ENCODE peak calls at places on chromosome 4, in ten cellular contexts. One of them, this sample, is unnamed.

GRCh38 chr4:6892190-6892908 is 17.3 kb upstream of the TBC1D14 start:
- DNase-seq in fibroblast of pulmonary artery: peak
- DNase-seq in epithelial cell of esophagus: peak
- DNase-seq in HEK293T: no peak
- DNase-seq in omental fat pad: no peak
- DNase-seq in T follicular helper cell: no peak
- DNase-seq in GM12891: no peak
- DNase-seq in colonic mucosa: peak
- DNase-seq in heart right ventricle: peak
- DNase-seq in CD8-positive, alpha-beta T cell: no peak
- DNase-seq in this sample: peak

GRCh38 chr4:177339794-177340374 is 30.2 kb downstream of the NEIL3 start:
- DNase-seq in fibroblast of pulmonary artery: peak
- DNase-seq in T follicular helper cell: no peak
- DNase-seq in CD8-positive, alpha-beta T cell: no peak
- DNase-seq in colonic mucosa: no peak
- DNase-seq in GM12891: no peak
- DNase-seq in heart right ventricle: no peak
- DNase-seq in omental fat pad: no peak
- DNase-seq in epithelial cell of esophagus: peak
- DNase-seq in HEK293T: peak
- DNase-seq in this sample: no peak

GRCh38 chr4:137651128-137651527 is 118.8 kb upstream of the PCDH18 start:
- DNase-seq in CD8-positive, alpha-beta T cell: no peak
- DNase-seq in HEK293T: no peak
- DNase-seq in colonic mucosa: no peak
- DNase-seq in heart right ventricle: no peak
- DNase-seq in T follicular helper cell: no peak
- DNase-seq in GM12891: no peak
- DNase-seq in epithelial cell of esophagus: no peak
- DNase-seq in omental fat pad: no peak
- DNase-seq in fibroblast of pulmonary artery: peak
- DNase-seq in this sample: no peak

GRCh38 chr4:38180456-38180855 is 220.3 kb downstream of the PTTG2 start:
- DNase-seq in T follicular helper cell: no peak
- DNase-seq in fibroblast of pulmonary artery: no peak
- DNase-seq in colonic mucosa: no peak
- DNase-seq in omental fat pad: no peak
- DNase-seq in epithelial cell of esophagus: peak
- DNase-seq in heart right ventricle: no peak
- DNase-seq in GM12891: no peak
- DNase-seq in CD8-positive, alpha-beta T cell: no peak
- DNase-seq in HEK293T: no peak
- DNase-seq in this sample: no peak

GRCh38 chr4:152644130-152644529 is 35.7 kb downstream of the TMEM154 start:
- DNase-seq in T follicular helper cell: no peak
- DNase-seq in GM12891: no peak
- DNase-seq in colonic mucosa: no peak
- DNase-seq in omental fat pad: no peak
- DNase-seq in fibroblast of pulmonary artery: no peak
- DNase-seq in HEK293T: no peak
- DNase-seq in epithelial cell of esophagus: no peak
- DNase-seq in CD8-positive, alpha-beta T cell: no peak
- DNase-seq in heart right ventricle: no peak
- DNase-seq in this sample: no peak

GRCh38 chr4:125049711-125050110 is 265.0 kb upstream of the FAT4 start:
- DNase-seq in CD8-positive, alpha-beta T cell: no peak
- DNase-seq in T follicular helper cell: no peak
- DNase-seq in heart right ventricle: no peak
- DNase-seq in epithelial cell of esophagus: peak
- DNase-seq in omental fat pad: no peak
- DNase-seq in colonic mucosa: no peak
- DNase-seq in fibroblast of pulmonary artery: peak
- DNase-seq in GM12891: no peak
- DNase-seq in HEK293T: no peak
- DNase-seq in this sample: no peak

GRCh38 chr4:185002784-185003183 is 15.5 kb upstream of the HELT start:
- DNase-seq in fibroblast of pulmonary artery: no peak
- DNase-seq in GM12891: no peak
- DNase-seq in omental fat pad: no peak
- DNase-seq in HEK293T: no peak
- DNase-seq in CD8-positive, alpha-beta T cell: no peak
- DNase-seq in colonic mucosa: no peak
- DNase-seq in T follicular helper cell: no peak
- DNase-seq in heart right ventricle: no peak
- DNase-seq in epithelial cell of esophagus: no peak
- DNase-seq in this sample: no peak

GRCh38 chr4:98162696-98163095 is 19.4 kb upstream of the STPG2 start:
- DNase-seq in GM12891: no peak
- DNase-seq in omental fat pad: no peak
- DNase-seq in fibroblast of pulmonary artery: no peak
- DNase-seq in T follicular helper cell: no peak
- DNase-seq in HEK293T: no peak
- DNase-seq in colonic mucosa: no peak
- DNase-seq in heart right ventricle: no peak
- DNase-seq in CD8-positive, alpha-beta T cell: no peak
- DNase-seq in epithelial cell of esophagus: no peak
- DNase-seq in this sample: no peak

GRCh38 chr4:95050980-95051688 is 293.4 kb downstream of the BMPR1B start:
- DNase-seq in T follicular helper cell: no peak
- DNase-seq in CD8-positive, alpha-beta T cell: no peak
- DNase-seq in GM12891: no peak
- DNase-seq in HEK293T: peak
- DNase-seq in omental fat pad: no peak
- DNase-seq in fibroblast of pulmonary artery: no peak
- DNase-seq in colonic mucosa: no peak
- DNase-seq in heart right ventricle: no peak
- DNase-seq in epithelial cell of esophagus: peak
- DNase-seq in this sample: no peak

GRCh38 chr4:180810581-180810980 is 1432.6 kb upstream of the TENM3 start:
- DNase-seq in heart right ventricle: no peak
- DNase-seq in T follicular helper cell: no peak
- DNase-seq in GM12891: no peak
- DNase-seq in epithelial cell of esophagus: no peak
- DNase-seq in omental fat pad: no peak
- DNase-seq in CD8-positive, alpha-beta T cell: no peak
- DNase-seq in fibroblast of pulmonary artery: no peak
- DNase-seq in colonic mucosa: no peak
- DNase-seq in HEK293T: no peak
- DNase-seq in this sample: no peak

GRCh38 chr4:8442596-8443358 is 2.2 kb downstream of the TRMT44 start:
- DNase-seq in T follicular helper cell: no peak
- DNase-seq in colonic mucosa: no peak
- DNase-seq in fibroblast of pulmonary artery: no peak
- DNase-seq in omental fat pad: no peak
- DNase-seq in epithelial cell of esophagus: no peak
- DNase-seq in GM12891: no peak
- DNase-seq in HEK293T: no peak
- DNase-seq in CD8-positive, alpha-beta T cell: no peak
- DNase-seq in heart right ventricle: no peak
- DNase-seq in this sample: no peak

GRCh38 chr4:100386270-100386669 is 131.6 kb downstream of the EMCN start:
- DNase-seq in CD8-positive, alpha-beta T cell: no peak
- DNase-seq in omental fat pad: no peak
- DNase-seq in colonic mucosa: no peak
- DNase-seq in HEK293T: no peak
- DNase-seq in heart right ventricle: no peak
- DNase-seq in T follicular helper cell: no peak
- DNase-seq in fibroblast of pulmonary artery: no peak
- DNase-seq in GM12891: no peak
- DNase-seq in epithelial cell of esophagus: no peak
- DNase-seq in this sample: no peak

GRCh38 chr4:150436598-150437370 is 145.2 kb upstream of the MAB21L2 start:
- DNase-seq in epithelial cell of esophagus: no peak
- DNase-seq in T follicular helper cell: no peak
- DNase-seq in GM12891: no peak
- DNase-seq in fibroblast of pulmonary artery: no peak
- DNase-seq in omental fat pad: no peak
- DNase-seq in HEK293T: no peak
- DNase-seq in colonic mucosa: no peak
- DNase-seq in CD8-positive, alpha-beta T cell: no peak
- DNase-seq in heart right ventricle: no peak
- DNase-seq in this sample: no peak

GRCh38 chr4:110195561-110196205 is 2.7 kb downstream of the ELOVL6 start:
- DNase-seq in CD8-positive, alpha-beta T cell: no peak
- DNase-seq in omental fat pad: no peak
- DNase-seq in HEK293T: peak
- DNase-seq in T follicular helper cell: no peak
- DNase-seq in epithelial cell of esophagus: peak
- DNase-seq in GM12891: no peak
- DNase-seq in heart right ventricle: no peak
- DNase-seq in fibroblast of pulmonary artery: no peak
- DNase-seq in colonic mucosa: peak
- DNase-seq in this sample: peak

GRCh38 chr4:1494416-1495315 is 88.4 kb upstream of the NKX1-1 start:
- DNase-seq in HEK293T: no peak
- DNase-seq in T follicular helper cell: no peak
- DNase-seq in GM12891: no peak
- DNase-seq in fibroblast of pulmonary artery: no peak
- DNase-seq in colonic mucosa: no peak
- DNase-seq in epithelial cell of esophagus: no peak
- DNase-seq in omental fat pad: no peak
- DNase-seq in heart right ventricle: no peak
- DNase-seq in CD8-positive, alpha-beta T cell: no peak
- DNase-seq in this sample: peak

GRCh38 chr4:140330311-140330900 is 43.0 kb upstream of the SCOC start:
- DNase-seq in CD8-positive, alpha-beta T cell: no peak
- DNase-seq in HEK293T: peak
- DNase-seq in epithelial cell of esophagus: peak
- DNase-seq in fibroblast of pulmonary artery: peak
- DNase-seq in colonic mucosa: no peak
- DNase-seq in omental fat pad: no peak
- DNase-seq in GM12891: no peak
- DNase-seq in heart right ventricle: no peak
- DNase-seq in T follicular helper cell: no peak
- DNase-seq in this sample: no peak

GRCh38 chr4:3199661-3200422 is 49.1 kb upstream of the MSANTD1 start:
- DNase-seq in CD8-positive, alpha-beta T cell: no peak
- DNase-seq in T follicular helper cell: no peak
- DNase-seq in colonic mucosa: no peak
- DNase-seq in fibroblast of pulmonary artery: no peak
- DNase-seq in heart right ventricle: no peak
- DNase-seq in omental fat pad: no peak
- DNase-seq in HEK293T: no peak
- DNase-seq in GM12891: no peak
- DNase-seq in epithelial cell of esophagus: no peak
- DNase-seq in this sample: no peak

GRCh38 chr4:182531555-182532162 is 288.5 kb downstream of the TENM3 start:
- DNase-seq in colonic mucosa: no peak
- DNase-seq in omental fat pad: no peak
- DNase-seq in T follicular helper cell: no peak
- DNase-seq in HEK293T: no peak
- DNase-seq in CD8-positive, alpha-beta T cell: no peak
- DNase-seq in epithelial cell of esophagus: no peak
- DNase-seq in fibroblast of pulmonary artery: no peak
- DNase-seq in GM12891: no peak
- DNase-seq in heart right ventricle: no peak
- DNase-seq in this sample: no peak

GRCh38 chr4:36351082-36351666 is 69.8 kb downstream of the DTHD1 start:
- DNase-seq in heart right ventricle: peak
- DNase-seq in GM12891: no peak
- DNase-seq in epithelial cell of esophagus: peak
- DNase-seq in T follicular helper cell: peak
- DNase-seq in HEK293T: peak
- DNase-seq in fibroblast of pulmonary artery: peak
- DNase-seq in CD8-positive, alpha-beta T cell: peak
- DNase-seq in colonic mucosa: peak
- DNase-seq in omental fat pad: peak
- DNase-seq in this sample: peak

GRCh38 chr4:105241456-105241855 is 94.8 kb downstream of the TET2 start:
- DNase-seq in omental fat pad: no peak
- DNase-seq in fibroblast of pulmonary artery: no peak
- DNase-seq in epithelial cell of esophagus: no peak
- DNase-seq in colonic mucosa: no peak
- DNase-seq in CD8-positive, alpha-beta T cell: no peak
- DNase-seq in T follicular helper cell: no peak
- DNase-seq in HEK293T: no peak
- DNase-seq in heart right ventricle: peak
- DNase-seq in GM12891: no peak
- DNase-seq in this sample: no peak

GRCh38 chr4:120855307-120856001 is 67.1 kb downstream of the PRDM5 start:
- DNase-seq in HEK293T: no peak
- DNase-seq in T follicular helper cell: no peak
- DNase-seq in GM12891: no peak
- DNase-seq in epithelial cell of esophagus: no peak
- DNase-seq in colonic mucosa: no peak
- DNase-seq in CD8-positive, alpha-beta T cell: no peak
- DNase-seq in omental fat pad: no peak
- DNase-seq in heart right ventricle: no peak
- DNase-seq in fibroblast of pulmonary artery: no peak
- DNase-seq in this sample: no peak

GRCh38 chr4:73918058-73918457 is 48.9 kb downstream of the CXCL1 start:
- DNase-seq in epithelial cell of esophagus: no peak
- DNase-seq in GM12891: no peak
- DNase-seq in omental fat pad: no peak
- DNase-seq in heart right ventricle: no peak
- DNase-seq in T follicular helper cell: no peak
- DNase-seq in HEK293T: no peak
- DNase-seq in fibroblast of pulmonary artery: no peak
- DNase-seq in CD8-positive, alpha-beta T cell: no peak
- DNase-seq in colonic mucosa: no peak
- DNase-seq in this sample: no peak

This sample was measured in right lobe of liver.